ENCODE peak calls at places on chromosomes 6 and 20, in six cellular contexts. K is pancreas; A is CD8-positive, alpha-beta T cell; F is GM04504; U is activated naive CD4-positive, alpha-beta T cell; P is retina. Y is an unnamed sample.

GRCh38 chr6:26312096-26312463 is 52.9 kb upstream of the BTN3A2 start:
- DNase-seq in K (no peak), A (no peak), F (no peak), U (no peak), P (no peak), Y (no peak)

GRCh38 chr6:106161475-106161874 is 75.3 kb downstream of the PRDM1 start:
- DNase-seq in K (no peak), A (no peak), F (no peak), U (no peak), P (no peak), Y (no peak)

GRCh38 chr6:71238351-71238750 is 50.3 kb upstream of the OGFRL1 start:
- DNase-seq in K (no peak), A (no peak), F (no peak), U (no peak), P (no peak), Y (no peak)

GRCh38 chr6:36679043-36679821 is 718 bp downstream of the CDKN1A start:
- DNase-seq in K (peak; percentile 85), A (no peak), F (no peak), U (no peak), P (peak; percentile 75), Y (no peak)

GRCh38 chr6:155093430-155093829 is 98.3 kb downstream of the TIAM2 start:
- DNase-seq in K (no peak), A (no peak), F (no peak), U (no peak), P (no peak), Y (no peak)

GRCh38 chr6:142692942-142693341 is 252.0 kb downstream of the HIVEP2 start:
- DNase-seq in K (peak; percentile 62), A (peak; percentile 47), F (peak; percentile 67), U (peak; percentile 15), P (peak; percentile 87), Y (no peak)

GRCh38 chr6:38110407-38111025 is 291.0 kb downstream of the ZFAND3 start:
- DNase-seq in K (no peak), A (no peak), F (no peak), U (no peak), P (peak; percentile 58), Y (no peak)

GRCh38 chr6:43922423-43923375 is 152.7 kb downstream of the VEGFA start:
- DNase-seq in K (no peak), A (no peak), F (no peak), U (no peak), P (no peak), Y (no peak)

GRCh38 chr6:89475634-89476033 is 42.7 kb downstream of the ANKRD6 start:
- DNase-seq in K (no peak), A (no peak), F (no peak), U (no peak), P (no peak), Y (no peak)

GRCh38 chr6:136822051-136822378 is 377 bp upstream of the PEX7 start:
- DNase-seq in K (no peak), A (no peak), F (no peak), U (no peak), P (no peak), Y (no peak)

GRCh38 chr20:42352096-42352495 is 733.9 kb upstream of the CHD6 start:
- DNase-seq in K (no peak), A (no peak), F (no peak), U (no peak), P (no peak), Y (no peak)

GRCh38 chr20:46164166-46164565 is 46.1 kb downstream of the CD40 start:
- DNase-seq in K (no peak), A (no peak), F (no peak), U (no peak), P (no peak), Y (no peak)

GRCh38 chr6:148854086-148854485 is 107.3 kb downstream of the UST start:
- DNase-seq in K (no peak), A (no peak), F (no peak), U (no peak), P (no peak), Y (no peak)